ENCODE peak calls at places on chromosomes 2 and 18, in nine cellular contexts. R is tibial artery, T is left ventricle myocardium inferior, B is endodermal cell, O is HFF-Myc, V is AG04450, C is heart right ventricle, X is cardiac muscle cell, N is HCT116. F is an unnamed sample.

GRCh38 chr2:218400167-218400929 is 680 bp downstream of the CTDSP1 start:
- DNase-seq in R (peak), T (peak), B (peak), O (no peak), V (no peak), C (peak), X (peak), N (no peak), F (no peak)

GRCh38 chr2:7118606-7119503 is 201.6 kb downstream of the RNF144A start:
- DNase-seq in R (no peak), T (no peak), B (peak), O (no peak), V (no peak), C (no peak), X (peak), N (no peak), F (peak)

GRCh38 chr2:236743623-236744280 is 174.1 kb downstream of the ACKR3 start:
- DNase-seq in R (no peak), T (no peak), B (no peak), O (peak), V (no peak), C (no peak), X (peak), N (no peak), F (peak)

GRCh38 chr2:120767486-120768005 is 31.9 kb downstream of the GLI2 start:
- DNase-seq in R (peak), T (peak), B (peak), O (no peak), V (no peak), C (peak), X (no peak), N (no peak), F (no peak)

GRCh38 chr18:28175930-28176673 is 828 bp downstream of the CDH2 start:
- DNase-seq in R (no peak), T (peak), B (peak), O (no peak), V (no peak), C (peak), X (peak), N (no peak), F (no peak)

GRCh38 chr2:56191617-56192016 is 7.8 kb downstream of the CCDC85A start:
- DNase-seq in R (no peak), T (no peak), B (peak), O (no peak), V (no peak), C (no peak), X (peak), N (peak), F (peak)

GRCh38 chr2:38683766-38684165 is 17.9 kb downstream of the GALM start:
- DNase-seq in R (no peak), T (no peak), B (no peak), O (no peak), V (no peak), C (no peak), X (no peak), N (no peak), F (no peak)

GRCh38 chr2:124025349-124025720 is 248 bp downstream of the CNTNAP5 start:
- DNase-seq in R (no peak), T (no peak), B (no peak), O (no peak), V (no peak), C (no peak), X (no peak), N (no peak), F (no peak)

GRCh38 chr2:71538241-71538640 is 84.9 kb downstream of the DYSF start:
- DNase-seq in R (no peak), T (no peak), B (peak), O (no peak), V (no peak), C (no peak), X (no peak), N (no peak), F (no peak)

GRCh38 chr2:12231288-12231687 is 484.9 kb downstream of the LPIN1 start:
- DNase-seq in R (no peak), T (no peak), B (no peak), O (no peak), V (no peak), C (no peak), X (peak), N (no peak), F (no peak)

GRCh38 chr2:108449410-108450200 is 599 bp downstream of the GCC2 start:
- DNase-seq in R (no peak), T (no peak), B (no peak), O (peak), V (no peak), C (no peak), X (peak), N (peak), F (no peak)

GRCh38 chr2:55063713-55064323 is 13.6 kb upstream of the RTN4 start:
- DNase-seq in R (no peak), T (no peak), B (no peak), O (no peak), V (no peak), C (no peak), X (no peak), N (no peak), F (no peak)
- TF ChIP-seq CTCF in R (no peak), T (peak), B (peak), O (peak), V (no peak), C (no peak), X (no peak), N (peak), F (no peak)

GRCh38 chr2:196230460-196230859 is 59.1 kb upstream of the STK17B start:
- DNase-seq in R (no peak), T (no peak), B (no peak), O (no peak), V (no peak), C (no peak), X (no peak), N (no peak), F (no peak)

GRCh38 chr2:196230051-196230450 is 58.7 kb upstream of the STK17B start:
- DNase-seq in R (no peak), T (no peak), B (no peak), O (no peak), V (no peak), C (no peak), X (no peak), N (no peak), F (no peak)

GRCh38 chr2:196233808-196234501 is 62.6 kb upstream of the STK17B start:
- DNase-seq in R (no peak), T (no peak), B (no peak), O (no peak), V (no peak), C (no peak), X (no peak), N (no peak), F (no peak)

GRCh38 chr2:196234672-196235071 is 63.3 kb upstream of the STK17B start:
- DNase-seq in R (no peak), T (no peak), B (no peak), O (no peak), V (no peak), C (no peak), X (peak), N (no peak), F (peak)

DNA sequence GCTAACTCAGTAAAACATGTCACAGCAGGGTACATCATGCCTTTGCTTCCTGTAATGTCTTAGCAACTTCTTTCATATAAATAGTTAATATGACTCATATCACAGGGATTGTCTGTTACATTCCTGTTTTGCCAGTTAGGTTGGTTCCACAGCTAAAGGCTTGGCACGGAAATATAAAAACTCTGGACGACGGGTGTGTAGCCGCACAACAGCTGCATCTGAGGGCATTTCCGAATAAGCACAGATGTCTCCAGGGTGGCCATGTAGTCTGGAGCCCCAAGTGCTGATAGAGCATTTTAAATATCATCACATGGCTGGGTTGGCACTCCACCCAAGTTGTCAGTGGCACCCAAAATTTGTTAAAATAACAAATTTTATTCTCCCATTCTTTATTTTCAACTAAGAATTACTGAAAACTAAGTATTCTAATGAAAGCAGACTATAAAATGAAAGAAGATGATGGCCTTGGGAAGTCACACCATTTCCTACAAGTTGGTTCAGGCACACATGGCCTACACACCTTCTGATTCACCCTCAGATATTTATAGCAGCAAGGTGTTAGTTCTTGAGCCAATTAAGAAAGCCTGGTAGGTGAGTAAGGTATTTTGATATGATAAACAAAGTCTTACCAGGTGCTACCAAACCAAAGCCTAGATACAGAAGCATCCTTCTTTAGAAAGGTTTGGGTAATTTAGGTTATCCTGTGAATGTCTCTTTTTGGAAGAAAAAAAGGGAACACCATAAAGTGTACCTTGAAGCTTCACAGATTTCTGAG is 61.8 kb upstream of the STK17B start:
- DNase-seq in R (peak), T (no peak), B (no peak), O (peak), V (peak), C (no peak), X (peak), N (peak), F (peak)
- H3K4me3 ChIP-seq in R (no peak), T (no peak), B (no peak), O (no peak), V (no peak), C (no peak), X (no peak), N (no peak), F (no peak)

GRCh38 chr18:47595816-47596501 is 334.5 kb downstream of the SMAD2 start:
- DNase-seq in R (no peak), T (no peak), B (peak), O (no peak), V (no peak), C (no peak), X (no peak), N (peak), F (no peak)
- TF ChIP-seq CTCF in R (no peak), T (peak), B (peak), O (peak), V (no peak), C (no peak), X (no peak), N (peak), F (no peak)

GRCh38 chr2:72919414-72920316 is 2.3 kb downstream of the EMX1 start:
- DNase-seq in R (no peak), T (no peak), B (peak), O (no peak), V (no peak), C (no peak), X (no peak), N (no peak), F (no peak)
- H3K4me3 ChIP-seq in R (peak), T (peak), B (peak), O (no peak), V (no peak), C (peak), X (no peak), N (no peak), F (no peak)

GRCh38 chr2:195500878-195501277 is 156.1 kb upstream of the SLC39A10 start:
- DNase-seq in R (no peak), T (no peak), B (no peak), O (no peak), V (no peak), C (no peak), X (no peak), N (no peak), F (peak)

GRCh38 chr2:195496991-195497390 is 160.0 kb upstream of the SLC39A10 start:
- DNase-seq in R (no peak), T (no peak), B (no peak), O (no peak), V (no peak), C (no peak), X (no peak), N (no peak), F (no peak)

GRCh38 chr2:195498839-195499490 is 158.1 kb upstream of the SLC39A10 start:
- DNase-seq in R (no peak), T (no peak), B (no peak), O (no peak), V (no peak), C (no peak), X (peak), N (no peak), F (no peak)

GRCh38 chr2:195495966-195496365 is 161.1 kb upstream of the SLC39A10 start:
- DNase-seq in R (no peak), T (no peak), B (no peak), O (no peak), V (no peak), C (no peak), X (no peak), N (no peak), F (no peak)

GRCh38 chr2:195498176-195498575 is 158.8 kb upstream of the SLC39A10 start:
- DNase-seq in R (peak), T (no peak), B (peak), O (no peak), V (no peak), C (no peak), X (peak), N (peak), F (no peak)
- TF ChIP-seq CTCF in R (peak), T (peak), B (peak), O (peak), V (peak), C (peak), X (peak), N (peak), F (peak)

GRCh38 chr18:72866572-72866900 is 1.3 kb downstream of the NETO1 start:
- DNase-seq in R (no peak), T (no peak), B (no peak), O (no peak), V (no peak), C (no peak), X (no peak), N (no peak), F (no peak)

GRCh38 chr18:72868666-72869661 is 1.2 kb upstream of the NETO1 start:
- DNase-seq in R (no peak), T (no peak), B (peak), O (no peak), V (no peak), C (no peak), X (no peak), N (no peak), F (no peak)

GRCh38 chr18:72867721-72868665 is at the start of gene NETO1:
- DNase-seq in R (no peak), T (no peak), B (peak), O (no peak), V (no peak), C (no peak), X (no peak), N (no peak), F (no peak)

GRCh38 chr18:72869786-72870185 is 2.0 kb upstream of the NETO1 start:
- DNase-seq in R (no peak), T (no peak), B (peak), O (no peak), V (no peak), C (no peak), X (no peak), N (no peak), F (no peak)

GRCh38 chr18:72866901-72867701 is 686 bp downstream of the NETO1 start:
- DNase-seq in R (no peak), T (no peak), B (peak), O (no peak), V (no peak), C (no peak), X (no peak), N (no peak), F (no peak)
- H3K4me3 ChIP-seq in R (peak), T (peak), B (peak), O (peak), V (peak), C (peak), X (peak), N (no peak), F (peak)

DNA sequence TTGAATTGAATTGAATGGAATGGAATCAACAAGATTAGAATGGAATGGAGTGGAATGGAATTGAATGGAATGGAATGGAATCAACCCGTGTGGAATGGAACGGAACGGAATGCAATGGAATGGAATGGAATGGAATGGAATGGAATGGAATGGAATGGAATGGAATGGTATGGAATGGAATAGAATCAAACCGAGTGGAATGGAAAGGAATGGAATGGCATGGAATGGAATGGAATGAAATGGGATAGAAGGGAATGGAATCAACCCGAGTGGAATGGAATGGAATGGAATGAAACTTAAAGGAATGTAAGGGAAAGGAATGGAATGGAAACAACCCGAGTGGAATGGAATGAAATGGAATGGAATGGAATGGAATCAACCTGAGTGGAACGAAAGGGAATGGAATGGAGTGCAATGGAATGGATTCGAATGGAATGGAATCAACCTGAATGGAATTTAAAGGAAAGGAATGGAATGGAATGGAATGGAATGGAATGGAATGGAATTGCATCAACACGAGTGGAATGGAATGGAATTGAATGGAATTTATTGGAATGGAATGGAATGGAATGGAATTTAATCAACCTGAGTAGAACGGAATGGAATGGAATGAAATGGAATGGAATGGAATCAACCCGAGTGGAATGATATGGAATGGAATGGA is 1146.6 kb downstream of the RPIA start:
- DNase-seq in R (no peak), T (no peak), B (no peak), O (no peak), V (no peak), C (no peak), X (no peak), N (no peak), F (no peak)
- TF ChIP-seq CTCF in R (no peak), T (no peak), B (no peak), O (no peak), V (no peak), C (no peak), X (no peak), N (no peak), F (no peak)

DNA sequence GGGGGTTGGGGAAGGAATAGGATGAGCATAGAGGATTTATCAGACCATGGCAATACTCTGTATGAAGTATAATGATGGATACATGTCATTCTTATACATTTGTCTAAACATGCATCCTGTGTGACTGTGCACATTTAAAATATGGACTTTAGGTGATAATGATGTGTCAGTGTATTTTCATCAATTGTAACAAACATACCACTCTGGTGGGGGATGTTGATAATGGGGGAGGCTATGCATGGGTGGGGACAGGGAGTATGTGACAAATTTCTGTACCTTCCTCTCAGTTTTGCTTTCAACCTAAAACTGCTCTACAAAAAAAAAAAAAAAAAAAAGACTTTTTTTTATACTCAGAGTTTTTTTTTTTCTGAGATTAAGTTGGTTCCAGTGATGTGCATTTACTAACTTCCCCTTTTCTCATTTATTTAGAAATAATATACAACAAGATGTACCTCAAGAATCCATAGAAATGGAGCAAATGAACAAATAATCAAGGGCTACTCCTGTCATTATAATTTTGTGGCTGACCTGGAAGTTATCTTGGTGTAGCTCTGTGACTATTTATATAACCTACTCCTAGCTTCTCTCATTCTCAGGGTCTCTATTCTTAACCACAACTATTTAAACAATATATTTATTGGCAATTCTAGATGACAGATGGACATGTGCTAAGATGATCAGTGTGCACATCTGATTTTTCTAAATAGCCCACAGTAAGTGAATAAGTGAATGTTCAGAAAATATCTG is 108.9 kb upstream of the ITGA4 start:
- DNase-seq in R (no peak), T (no peak), B (no peak), O (no peak), V (no peak), C (no peak), X (no peak), N (no peak), F (no peak)
- H3K4me3 ChIP-seq in R (no peak), T (no peak), B (no peak), O (no peak), V (no peak), C (no peak), X (no peak), N (no peak), F (no peak)

GRCh38 chr2:172398444-172398843 is 28.9 kb upstream of the ITGA6 start:
- DNase-seq in R (no peak), T (no peak), B (no peak), O (no peak), V (no peak), C (no peak), X (no peak), N (peak), F (no peak)
- TF ChIP-seq CTCF in R (no peak), T (peak), B (peak), O (no peak), V (no peak), C (no peak), X (no peak), N (no peak), F (no peak)

DNA sequence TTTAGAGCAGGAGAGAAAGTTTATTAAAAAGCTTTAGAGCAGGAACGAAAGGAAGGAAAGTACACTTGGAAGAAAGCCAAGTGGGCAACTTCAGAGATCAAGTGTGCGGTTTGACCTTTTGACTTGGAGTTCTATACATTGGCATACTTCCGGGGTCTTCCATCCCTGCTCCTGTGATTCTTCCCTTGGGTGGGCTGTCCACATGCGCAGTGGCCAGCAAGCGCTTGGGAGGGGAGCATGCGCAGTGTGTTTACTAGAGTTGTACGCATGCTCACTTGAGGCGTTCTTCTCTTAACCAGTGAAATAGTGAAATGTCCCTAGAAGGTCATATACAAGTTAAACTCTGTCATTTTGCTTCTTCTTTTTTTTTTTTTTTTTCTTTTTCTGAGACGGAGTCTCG is 56.9 kb upstream of the ZNF532 start:
- DNase-seq in R (no peak), T (no peak), B (no peak), O (no peak), V (no peak), C (no peak), X (no peak), N (no peak), F (no peak)
- H3K4me3 ChIP-seq in R (no peak), T (no peak), B (no peak), O (no peak), V (no peak), C (no peak), X (no peak), N (no peak), F (no peak)